ENCODE peak calls at places on chromosome 7, in seven cellular contexts. E is MM.1S, L is Peyer's patch, N is fibroblast of pulmonary artery, U is mucosa of descending colon, X is psoas muscle, J is endothelial cell of umbilical vein. I is an unnamed sample.

GRCh38 chr7:86848226-86848625 is 204.5 kb downstream of the GRM3 start:
- DNase-seq in L (no peak), U (no peak), X (no peak), E (no peak), N (no peak), J (no peak), I (no peak)

GRCh38 chr7:45703911-45704682 is 129.9 kb downstream of the ADCY1 start:
- DNase-seq in L (no peak), X (no peak), U (peak; percentile 19), E (no peak), N (no peak), J (no peak), I (no peak)

GRCh38 chr7:151135866-151136514 is 31.5 kb downstream of the GBX1 start:
- DNase-seq in U (no peak), N (no peak), L (no peak), J (no peak), X (peak; percentile 36), E (no peak), I (no peak)

GRCh38 chr7:157211710-157212109 is 73.0 kb downstream of the UBE3C start:
- DNase-seq in N (peak; percentile 64), J (no peak), X (no peak), L (no peak), E (no peak), U (no peak), I (peak; percentile 60)

GRCh38 chr7:82904871-82905270 is 257.8 kb downstream of the PCLO start:
- DNase-seq in U (no peak), X (no peak), L (no peak), J (no peak), E (no peak), N (no peak), I (no peak)

GRCh38 chr7:115763347-115763746 is 267.2 kb downstream of the TFEC start:
- DNase-seq in X (no peak), E (no peak), U (no peak), N (no peak), J (no peak), L (no peak), I (no peak)

GRCh38 chr7:106279425-106280182 is 5.2 kb downstream of the NAMPT start:
- DNase-seq in U (no peak), X (no peak), N (peak; percentile 63), L (no peak), E (no peak), J (no peak), I (no peak)

GRCh38 chr7:157605638-157606037 is 268.8 kb downstream of the DNAJB6 start:
- DNase-seq in X (no peak), L (no peak), E (no peak), U (peak; percentile 17), J (no peak), N (no peak), I (no peak)

GRCh38 chr7:91140982-91141381 is 123.3 kb upstream of the FZD1 start:
- DNase-seq in N (no peak), U (no peak), J (no peak), X (no peak), L (no peak), E (no peak), I (no peak)

GRCh38 chr7:130008941-130009847 is 42.0 kb downstream of the ZC3HC1 start:
- DNase-seq in J (peak; percentile 90), N (peak; percentile 36), E (no peak), U (peak; percentile 63), X (no peak), L (no peak), I (no peak)

GRCh38 chr7:51455948-51456347 is 139.3 kb upstream of the COBL start:
- DNase-seq in J (no peak), L (no peak), U (no peak), E (no peak), N (no peak), X (no peak), I (no peak)

GRCh38 chr7:159030490-159031134 is 114.1 kb downstream of the VIPR2 start:
- DNase-seq in L (no peak), X (peak; percentile 84), N (peak; percentile 15), E (peak; percentile 41), J (peak; percentile 19), U (no peak), I (no peak)

GRCh38 chr7:109950256-109950655 is 1140.7 kb upstream of the LRRN3 start:
- DNase-seq in U (no peak), L (no peak), E (no peak), N (no peak), J (no peak), X (no peak), I (no peak)

GRCh38 chr7:74371381-74372059 is 82.2 kb upstream of the GTF2IRD1 start:
- DNase-seq in L (no peak), N (peak; percentile 21), J (no peak), U (peak; percentile 55), X (no peak), E (peak; percentile 85), I (no peak)

GRCh38 chr7:143417734-143418378 is 9.2 kb upstream of the EPHA1 start:
- DNase-seq in N (no peak), L (no peak), X (no peak), U (no peak), J (no peak), E (no peak), I (no peak)

DNA sequence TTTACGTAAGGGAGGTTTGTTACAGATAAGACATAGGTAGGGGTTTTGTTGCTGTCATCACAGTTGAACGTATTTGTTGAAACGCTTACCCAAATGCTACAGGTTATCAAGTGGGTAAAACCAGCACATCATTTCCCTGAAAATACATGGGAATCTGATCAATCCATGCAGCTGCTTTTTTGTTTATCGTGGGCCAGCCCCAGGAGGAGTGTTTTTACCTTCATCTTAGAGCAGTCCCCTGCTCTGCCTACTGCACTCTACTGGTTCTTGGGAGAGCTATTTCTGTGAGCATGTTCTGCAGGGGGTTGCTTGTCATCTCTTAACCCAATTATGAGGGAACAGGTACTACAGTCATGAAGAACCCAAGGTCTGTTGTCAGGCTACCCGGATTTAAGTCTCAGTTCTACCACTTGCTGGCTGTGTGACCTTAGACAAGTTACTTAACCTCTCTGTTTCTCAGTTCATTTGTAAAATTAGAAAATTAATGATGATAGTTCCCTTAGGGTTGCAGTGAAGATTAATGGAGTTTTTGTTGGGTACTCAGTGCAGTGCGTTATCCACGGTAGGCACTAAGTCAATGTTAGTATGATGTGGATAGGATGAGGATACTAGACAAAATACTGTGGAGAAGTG is 15.0 kb downstream of the MTURN start:
- DNase-seq in X (no peak), U (no peak), N (no peak), J (no peak), L (no peak), E (no peak), I (no peak)
- H3K4me3 ChIP-seq in X (no peak overlapping the region), U (no peak overlapping the region), N (no peak overlapping the region), J (no peak overlapping the region), L (no peak overlapping the region), E (no peak overlapping the region), I (no peak overlapping the region)

GRCh38 chr7:7966141-7966734 is 2.4 kb upstream of the GLCCI1 start:
- DNase-seq in L (no peak), X (no peak), N (no peak), J (no peak), U (no peak), E (no peak), I (no peak)

GRCh38 chr7:7969306-7970112 is 913 bp downstream of the GLCCI1 start:
- DNase-seq in N (peak; percentile 37), L (peak; percentile 59), X (peak; percentile 63), J (peak; percentile 61), E (peak; percentile 67), U (peak; percentile 74), I (no peak)

GRCh38 chr7:7968544-7969305 is at the start of gene GLCCI1:
- DNase-seq in X (peak; percentile 97), N (peak; percentile 95), J (peak; percentile 98), E (peak; percentile 99), L (peak; percentile 95), U (peak; percentile 98), I (peak; percentile 81)

GRCh38 chr7:7970113-7970619 is 1.6 kb downstream of the GLCCI1 start:
- DNase-seq in E (no peak), J (no peak), N (no peak), L (no peak), U (no peak), X (no peak), I (no peak)

DNA sequence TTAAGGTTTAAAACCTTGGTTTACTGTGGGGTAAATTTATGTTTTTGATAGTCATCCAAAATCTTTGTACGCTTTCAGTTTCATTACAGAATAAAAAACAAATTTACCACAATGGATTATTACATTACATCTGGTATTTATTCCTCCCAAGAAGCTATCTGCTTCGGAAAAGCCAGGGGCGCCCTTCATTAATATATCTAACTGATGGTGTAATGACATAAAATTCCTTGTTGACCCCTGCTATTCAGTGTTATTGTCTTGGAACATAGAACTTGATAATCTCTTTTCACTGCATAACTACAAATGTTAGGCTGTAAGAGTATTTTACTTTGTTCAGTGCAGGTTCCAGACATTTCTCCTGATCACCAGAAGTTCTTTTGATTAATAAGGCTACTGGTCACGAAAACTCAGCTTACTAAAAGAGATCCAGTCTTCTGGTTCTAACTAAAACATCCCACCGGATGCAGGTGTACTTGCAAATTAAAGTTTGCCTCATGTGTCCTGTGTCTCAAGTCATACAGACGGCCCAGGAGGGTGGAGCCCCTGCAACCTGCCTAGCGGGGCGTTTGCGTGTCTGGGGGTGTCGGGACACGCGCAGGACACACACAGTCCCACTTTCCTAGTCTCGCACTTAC is 570 bp upstream of the GLCCI1 start:
- DNase-seq in X (no peak), J (no peak), E (no peak), L (no peak), U (no peak), N (no peak), I (no peak)
- TF ChIP-seq CTCF in X (no peak), J (no peak), E (peak; percentile 18), L (no peak), U (no peak), N (no peak), I (no peak)

DNA sequence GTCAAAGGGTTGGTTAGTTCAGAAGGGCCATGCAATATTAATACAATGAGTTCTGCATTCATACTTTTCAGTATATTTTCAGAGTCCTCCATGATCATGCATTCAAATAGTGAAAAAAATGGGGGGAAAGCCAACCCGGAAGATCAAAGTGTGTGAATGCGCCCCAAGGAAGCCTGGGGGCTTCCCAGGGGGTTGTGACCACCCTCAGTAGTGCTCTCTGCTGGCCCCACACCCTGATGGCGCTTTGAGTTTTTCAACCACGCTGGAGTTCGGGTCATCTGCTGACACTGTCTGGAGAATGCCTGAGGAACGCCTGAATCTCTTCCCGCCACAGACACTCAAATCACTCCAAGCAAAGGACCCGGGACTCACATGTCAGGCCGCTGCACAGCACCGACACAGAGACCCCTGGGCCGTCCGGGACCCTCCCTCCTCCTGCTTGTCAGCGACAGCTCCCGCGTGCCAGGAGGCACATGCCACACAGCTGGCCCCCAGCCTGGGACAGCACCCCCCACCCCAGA is 1.0 kb downstream of the TNS3 start:
- DNase-seq in L (no peak), J (no peak), X (no peak), U (peak; percentile 62), N (no peak), E (peak; percentile 37), I (no peak)
- H3K4me3 ChIP-seq in L (peak overlapping the region; percentile 71), J (peak overlapping the region; percentile 69), X (peak overlapping the region; percentile 73), U (peak overlapping the region; percentile 39), N (peak overlapping the region; percentile 81), E (peak overlapping the region; percentile 91), I (peak overlapping the region; percentile 82)

GRCh38 chr7:134197342-134197741 is 70.2 kb downstream of the LRGUK start:
- DNase-seq in J (no peak), U (no peak), L (no peak), E (no peak), N (no peak), X (no peak), I (no peak)
- TF ChIP-seq CTCF in J (no peak), U (no peak), L (no peak), E (no peak), N (no peak), X (no peak), I (no peak)